ENCODE peak calls at places on chromosomes 2 and 18, in six cellular contexts. D is stimulated activated CD8-positive, alpha-beta memory T cell treated with anti-CD3 and anti-CD28 coated beads, Interleukin-7, amount 100 ng/mL, for 1 hour; G is mesothelial cell of epicardium; B is pancreas; R is neural crest cell; P is COLO829. N is an unnamed sample.

GRCh38 chr2:31888550-31888949 is 122.3 kb downstream of the MEMO1 start:
- DNase-seq in D (no peak), G (no peak), B (no peak), R (no peak), P (no peak), N (no peak)

GRCh38 chr18:23982154-23983071 is 32.1 kb upstream of the TTC39C start:
- DNase-seq in D (no peak), G (no peak), B (no peak), R (no peak), P (no peak), N (no peak)

GRCh38 chr2:230784840-230785239 is 72.2 kb downstream of the CAB39 start:
- DNase-seq in D (no peak), G (no peak), B (no peak), R (no peak), P (no peak), N (no peak)

GRCh38 chr2:8448822-8449577 is 232.9 kb upstream of the ID2 start:
- DNase-seq in D (no peak), G (no peak), B (no peak), R (no peak), P (no peak), N (no peak)

GRCh38 chr2:50838316-50838715 is 193.6 kb downstream of the NRXN1 start:
- DNase-seq in D (no peak), G (no peak), B (no peak), R (no peak), P (no peak), N (no peak)

GRCh38 chr18:44474596-44474995 is 206.1 kb upstream of the SETBP1 start:
- DNase-seq in D (no peak), G (no peak), B (no peak), R (no peak), P (no peak), N (no peak)

GRCh38 chr2:69466728-69467127 is 29.5 kb upstream of the NFU1 start:
- DNase-seq in D (no peak), G (no peak), B (no peak), R (no peak), P (no peak), N (no peak)

GRCh38 chr18:31204169-31204568 is 41.5 kb upstream of the DSC1 start:
- DNase-seq in D (no peak), G (no peak), B (no peak), R (no peak), P (no peak), N (no peak)

GRCh38 chr2:113675885-113676284 is 48.8 kb downstream of the RABL2A start:
- DNase-seq in D (no peak), G (no peak), B (no peak), R (no peak), P (no peak), N (no peak)

GRCh38 chr2:178863856-178864620 is 56.8 kb upstream of the TTN start:
- DNase-seq in D (no peak), G (no peak), B (peak), R (no peak), P (no peak), N (no peak)

GRCh38 chr2:26978061-26978596 is 7.7 kb downstream of the MAPRE3 start:
- DNase-seq in D (no peak), G (no peak), B (peak), R (no peak), P (no peak), N (no peak)

GRCh38 chr2:66430906-66431619 is 3.9 kb upstream of the MEIS1 start:
- DNase-seq in D (no peak), G (no peak), B (no peak), R (no peak), P (no peak), N (no peak)

GRCh38 chr2:46177461-46178089 is 119.6 kb upstream of the EPAS1 start:
- DNase-seq in D (no peak), G (no peak), B (no peak), R (no peak), P (no peak), N (no peak)

GRCh38 chr2:134401789-134402188 is 147.9 kb downstream of the MGAT5 start:
- DNase-seq in D (no peak), G (no peak), B (no peak), R (no peak), P (peak), N (no peak)

GRCh38 chr2:8682719-8683667 is 1.1 kb downstream of the ID2 start:
- DNase-seq in D (no peak), G (no peak), B (peak), R (no peak), P (no peak), N (no peak)

N was measured in esophagus squamous epithelium.